ENCODE peak calls at places on chromosomes 7 and 10, in ten cellular contexts. One of them, this sample, is unnamed.

GRCh38 chr10:77613476-77614130 is 24.0 kb downstream of the KCNMA1 start:
- DNase-seq in CD4-positive, alpha-beta T cell: no peak
- DNase-seq in Peyer's patch: no peak
- DNase-seq in transverse colon: no peak
- DNase-seq in endothelial cell: no peak
- DNase-seq in BE2C: no peak
- DNase-seq in HepG2: no peak
- DNase-seq in foreskin fibroblast: no peak
- DNase-seq in left ventricle myocardium inferior: no peak
- DNase-seq in WTC11: no peak
- DNase-seq in this sample: no peak

GRCh38 chr10:71232089-71232998 is 20.0 kb downstream of the UNC5B start:
- DNase-seq in HepG2: no peak
- DNase-seq in BE2C: peak; percentile 74
- DNase-seq in left ventricle myocardium inferior: peak; percentile 84
- DNase-seq in transverse colon: no peak
- DNase-seq in Peyer's patch: no peak
- DNase-seq in endothelial cell: no peak
- DNase-seq in CD4-positive, alpha-beta T cell: no peak
- DNase-seq in WTC11: no peak
- DNase-seq in foreskin fibroblast: peak; percentile 62
- DNase-seq in this sample: no peak

GRCh38 chr7:37916017-37916672 is 472 bp downstream of the SFRP4 start:
- DNase-seq in BE2C: peak; percentile 5
- DNase-seq in transverse colon: peak; percentile 14
- DNase-seq in left ventricle myocardium inferior: peak; percentile 25
- DNase-seq in foreskin fibroblast: no peak
- DNase-seq in endothelial cell: no peak
- DNase-seq in HepG2: no peak
- DNase-seq in Peyer's patch: no peak
- DNase-seq in WTC11: peak; percentile 42
- DNase-seq in CD4-positive, alpha-beta T cell: no peak
- DNase-seq in this sample: peak; percentile 17

GRCh38 chr10:110666673-110667072 is 22.5 kb downstream of the RBM20 start:
- DNase-seq in Peyer's patch: no peak
- DNase-seq in WTC11: no peak
- DNase-seq in CD4-positive, alpha-beta T cell: no peak
- DNase-seq in endothelial cell: no peak
- DNase-seq in foreskin fibroblast: no peak
- DNase-seq in transverse colon: no peak
- DNase-seq in HepG2: no peak
- DNase-seq in BE2C: no peak
- DNase-seq in left ventricle myocardium inferior: no peak
- DNase-seq in this sample: no peak

GRCh38 chr10:35379226-35380137 is 43.2 kb downstream of the CCNY start:
- DNase-seq in Peyer's patch: peak; percentile 76
- DNase-seq in transverse colon: no peak
- DNase-seq in HepG2: no peak
- DNase-seq in BE2C: no peak
- DNase-seq in CD4-positive, alpha-beta T cell: no peak
- DNase-seq in foreskin fibroblast: no peak
- DNase-seq in WTC11: peak; percentile 34
- DNase-seq in endothelial cell: peak; percentile 71
- DNase-seq in left ventricle myocardium inferior: peak; percentile 50
- DNase-seq in this sample: peak; percentile 62

GRCh38 chr10:13518076-13518692 is 10.6 kb downstream of the BEND7 start:
- DNase-seq in HepG2: no peak
- DNase-seq in transverse colon: no peak
- DNase-seq in Peyer's patch: no peak
- DNase-seq in endothelial cell: peak; percentile 35
- DNase-seq in BE2C: no peak
- DNase-seq in CD4-positive, alpha-beta T cell: no peak
- DNase-seq in foreskin fibroblast: no peak
- DNase-seq in left ventricle myocardium inferior: no peak
- DNase-seq in WTC11: peak; percentile 70
- DNase-seq in this sample: peak; percentile 74

GRCh38 chr10:60663850-60664249 is 114.4 kb upstream of the CDK1 start:
- DNase-seq in transverse colon: no peak
- DNase-seq in BE2C: no peak
- DNase-seq in Peyer's patch: no peak
- DNase-seq in left ventricle myocardium inferior: no peak
- DNase-seq in foreskin fibroblast: no peak
- DNase-seq in CD4-positive, alpha-beta T cell: no peak
- DNase-seq in HepG2: peak; percentile 6
- DNase-seq in endothelial cell: peak; percentile 36
- DNase-seq in WTC11: no peak
- DNase-seq in this sample: no peak

GRCh38 chr7:127897704-127898454 is 133.4 kb downstream of the LRRC4 start:
- DNase-seq in left ventricle myocardium inferior: no peak
- DNase-seq in HepG2: no peak
- DNase-seq in foreskin fibroblast: no peak
- DNase-seq in CD4-positive, alpha-beta T cell: no peak
- DNase-seq in Peyer's patch: no peak
- DNase-seq in transverse colon: no peak
- DNase-seq in endothelial cell: no peak
- DNase-seq in BE2C: no peak
- DNase-seq in WTC11: no peak
- DNase-seq in this sample: no peak

GRCh38 chr7:36440880-36441279 is 51.2 kb downstream of the ANLN start:
- DNase-seq in BE2C: no peak
- DNase-seq in WTC11: no peak
- DNase-seq in foreskin fibroblast: no peak
- DNase-seq in Peyer's patch: no peak
- DNase-seq in endothelial cell: no peak
- DNase-seq in left ventricle myocardium inferior: no peak
- DNase-seq in CD4-positive, alpha-beta T cell: no peak
- DNase-seq in HepG2: peak; percentile 16
- DNase-seq in transverse colon: no peak
- DNase-seq in this sample: peak; percentile 26

GRCh38 chr7:37009282-37009681 is 285.0 kb upstream of the AOAH start:
- DNase-seq in endothelial cell: no peak
- DNase-seq in left ventricle myocardium inferior: no peak
- DNase-seq in HepG2: no peak
- DNase-seq in CD4-positive, alpha-beta T cell: no peak
- DNase-seq in WTC11: no peak
- DNase-seq in Peyer's patch: no peak
- DNase-seq in transverse colon: no peak
- DNase-seq in foreskin fibroblast: no peak
- DNase-seq in BE2C: no peak
- DNase-seq in this sample: no peak

GRCh38 chr7:94190599-94191061 is 186.5 kb upstream of the BET1 start:
- DNase-seq in transverse colon: no peak
- DNase-seq in WTC11: no peak
- DNase-seq in BE2C: no peak
- DNase-seq in HepG2: no peak
- DNase-seq in left ventricle myocardium inferior: no peak
- DNase-seq in endothelial cell: no peak
- DNase-seq in Peyer's patch: no peak
- DNase-seq in CD4-positive, alpha-beta T cell: no peak
- DNase-seq in foreskin fibroblast: peak; percentile 97
- DNase-seq in this sample: no peak

GRCh38 chr7:34357068-34357467 is 300.9 kb upstream of the NPSR1 start:
- DNase-seq in foreskin fibroblast: no peak
- DNase-seq in transverse colon: no peak
- DNase-seq in CD4-positive, alpha-beta T cell: no peak
- DNase-seq in Peyer's patch: no peak
- DNase-seq in WTC11: no peak
- DNase-seq in BE2C: no peak
- DNase-seq in left ventricle myocardium inferior: no peak
- DNase-seq in HepG2: no peak
- DNase-seq in endothelial cell: no peak
- DNase-seq in this sample: no peak

GRCh38 chr10:109958059-109958458 is 34.7 kb upstream of the XPNPEP1 start:
- DNase-seq in endothelial cell: no peak
- DNase-seq in BE2C: no peak
- DNase-seq in Peyer's patch: no peak
- DNase-seq in foreskin fibroblast: no peak
- DNase-seq in CD4-positive, alpha-beta T cell: no peak
- DNase-seq in left ventricle myocardium inferior: no peak
- DNase-seq in WTC11: no peak
- DNase-seq in HepG2: no peak
- DNase-seq in transverse colon: no peak
- DNase-seq in this sample: no peak

GRCh38 chr7:7850150-7850549 is 118.4 kb upstream of the GLCCI1 start:
- DNase-seq in transverse colon: no peak
- DNase-seq in WTC11: no peak
- DNase-seq in endothelial cell: no peak
- DNase-seq in CD4-positive, alpha-beta T cell: no peak
- DNase-seq in foreskin fibroblast: no peak
- DNase-seq in BE2C: no peak
- DNase-seq in Peyer's patch: no peak
- DNase-seq in HepG2: no peak
- DNase-seq in left ventricle myocardium inferior: no peak
- DNase-seq in this sample: no peak

GRCh38 chr10:72525277-72525676 is 100.6 kb downstream of the MICU1 start:
- DNase-seq in endothelial cell: no peak
- DNase-seq in Peyer's patch: no peak
- DNase-seq in WTC11: no peak
- DNase-seq in left ventricle myocardium inferior: no peak
- DNase-seq in BE2C: no peak
- DNase-seq in transverse colon: no peak
- DNase-seq in CD4-positive, alpha-beta T cell: no peak
- DNase-seq in foreskin fibroblast: peak; percentile 64
- DNase-seq in HepG2: peak; percentile 74
- DNase-seq in this sample: no peak

DNA sequence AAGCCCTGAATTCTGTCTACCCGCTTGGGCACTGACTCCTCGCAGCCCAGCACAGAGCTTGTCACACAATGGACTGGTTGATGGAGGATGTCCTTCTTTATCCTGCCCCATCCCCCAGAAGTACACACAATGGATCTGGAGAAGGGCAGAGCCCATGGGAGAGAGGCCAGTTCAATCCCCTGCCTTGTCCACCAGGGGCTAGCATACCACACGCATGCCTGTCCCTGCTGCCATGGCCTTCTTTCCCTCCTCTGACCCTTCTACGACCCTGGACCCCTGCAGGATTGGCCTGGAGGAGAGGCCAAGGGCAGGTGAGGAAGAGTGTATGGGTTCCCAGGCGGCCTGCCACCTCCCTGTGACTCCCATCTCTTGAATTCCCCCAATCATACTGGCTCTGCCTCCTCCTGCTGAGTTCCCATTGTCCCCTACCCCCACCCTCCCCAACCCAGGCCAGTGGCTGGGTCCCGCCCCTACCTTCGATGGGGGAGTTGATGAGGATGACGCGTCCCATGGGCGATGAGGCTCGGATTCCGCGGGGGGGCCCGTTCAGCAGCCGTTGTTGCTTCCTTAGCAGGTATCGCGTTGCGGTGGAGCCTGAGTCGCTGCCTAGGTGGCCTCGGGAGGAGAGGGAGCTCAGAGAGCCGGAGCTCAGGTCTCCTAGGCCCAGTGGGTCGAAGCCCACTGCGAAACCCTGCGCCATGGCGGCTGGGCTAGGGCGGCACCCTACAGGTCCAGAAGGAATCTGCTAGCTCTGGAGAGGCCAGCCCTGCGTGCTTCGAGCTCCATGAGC is 1.2 kb downstream of the PDZD7 start:
- DNase-seq in Peyer's patch: no peak
- DNase-seq in WTC11: no peak
- DNase-seq in transverse colon: no peak
- DNase-seq in BE2C: no peak
- DNase-seq in foreskin fibroblast: no peak
- DNase-seq in left ventricle myocardium inferior: no peak
- DNase-seq in HepG2: no peak
- DNase-seq in CD4-positive, alpha-beta T cell: no peak
- DNase-seq in endothelial cell: peak; percentile 44
- DNase-seq in this sample: no peak
- TF ChIP-seq CTCF in Peyer's patch: no peak
- TF ChIP-seq CTCF in WTC11: no peak
- TF ChIP-seq CTCF in transverse colon: no peak
- TF ChIP-seq CTCF in BE2C: peak; percentile 18
- TF ChIP-seq CTCF in foreskin fibroblast: peak; percentile 2
- TF ChIP-seq CTCF in left ventricle myocardium inferior: no peak
- TF ChIP-seq CTCF in HepG2: peak; percentile 28
- TF ChIP-seq CTCF in CD4-positive, alpha-beta T cell: no peak
- TF ChIP-seq CTCF in endothelial cell: no peak
- TF ChIP-seq CTCF in this sample: no peak

DNA sequence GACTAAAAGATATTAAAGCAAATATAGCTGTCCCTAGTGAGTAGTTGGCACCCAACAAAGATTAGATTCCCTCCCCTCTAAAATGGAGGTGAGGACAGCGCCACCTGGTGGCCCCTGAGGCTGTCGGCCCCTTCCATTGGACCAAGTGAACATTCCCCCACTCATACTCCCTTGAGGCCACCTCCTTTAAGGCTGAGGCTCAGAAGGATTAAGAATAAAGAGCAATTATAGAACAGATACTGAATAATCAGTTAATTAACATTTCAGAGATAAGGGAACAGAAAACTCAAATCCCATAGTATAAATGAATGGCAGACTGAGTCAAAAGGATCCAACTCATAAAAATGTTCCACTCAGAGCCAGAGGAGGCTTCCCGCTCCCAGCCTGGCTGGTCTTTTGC is 130.4 kb upstream of the GHITM start:
- DNase-seq in WTC11: peak; percentile 77
- DNase-seq in foreskin fibroblast: no peak
- DNase-seq in HepG2: no peak
- DNase-seq in transverse colon: peak; percentile 41
- DNase-seq in endothelial cell: peak; percentile 45
- DNase-seq in left ventricle myocardium inferior: no peak
- DNase-seq in BE2C: peak; percentile 58
- DNase-seq in CD4-positive, alpha-beta T cell: no peak
- DNase-seq in Peyer's patch: no peak
- DNase-seq in this sample: peak; percentile 49
- TF ChIP-seq CTCF in WTC11: peak; percentile 94
- TF ChIP-seq CTCF in foreskin fibroblast: peak; percentile 62
- TF ChIP-seq CTCF in HepG2: peak; percentile 65
- TF ChIP-seq CTCF in transverse colon: peak; percentile 70
- TF ChIP-seq CTCF in endothelial cell: peak; percentile 88
- TF ChIP-seq CTCF in left ventricle myocardium inferior: peak; percentile 53
- TF ChIP-seq CTCF in BE2C: peak; percentile 86
- TF ChIP-seq CTCF in CD4-positive, alpha-beta T cell: peak; percentile 19
- TF ChIP-seq CTCF in Peyer's patch: no peak
- TF ChIP-seq CTCF in this sample: peak; percentile 81

DNA sequence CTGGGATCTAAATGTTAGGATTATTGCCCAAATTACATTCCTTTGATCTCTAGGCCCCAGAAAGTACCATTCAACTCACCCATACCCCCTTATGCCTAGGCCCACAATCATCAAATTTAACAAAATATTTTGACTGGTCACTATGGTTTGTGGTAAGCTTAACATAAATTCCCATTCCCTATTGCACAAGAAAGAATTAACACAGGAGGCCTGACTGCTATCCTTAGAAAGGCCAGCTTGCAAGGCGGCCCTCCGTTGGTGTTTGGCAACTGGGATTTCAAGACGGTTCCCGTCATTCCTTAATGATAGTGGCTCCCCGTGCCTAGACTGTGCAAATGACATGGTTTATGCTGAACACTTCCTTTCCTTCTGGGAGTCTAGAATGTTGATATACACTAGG is 29.6 kb downstream of the ARHGAP21 start:
- DNase-seq in WTC11: no peak
- DNase-seq in CD4-positive, alpha-beta T cell: no peak
- DNase-seq in transverse colon: no peak
- DNase-seq in HepG2: no peak
- DNase-seq in Peyer's patch: no peak
- DNase-seq in BE2C: no peak
- DNase-seq in endothelial cell: no peak
- DNase-seq in left ventricle myocardium inferior: no peak
- DNase-seq in foreskin fibroblast: no peak
- DNase-seq in this sample: no peak
- TF ChIP-seq CTCF in WTC11: no peak
- TF ChIP-seq CTCF in CD4-positive, alpha-beta T cell: no peak
- TF ChIP-seq CTCF in transverse colon: no peak
- TF ChIP-seq CTCF in HepG2: no peak
- TF ChIP-seq CTCF in Peyer's patch: no peak
- TF ChIP-seq CTCF in BE2C: no peak
- TF ChIP-seq CTCF in endothelial cell: no peak
- TF ChIP-seq CTCF in left ventricle myocardium inferior: no peak
- TF ChIP-seq CTCF in foreskin fibroblast: no peak
- TF ChIP-seq CTCF in this sample: no peak

GRCh38 chr7:90320014-90320413 is 1.1 kb downstream of the FAM237B start:
- DNase-seq in BE2C: no peak
- DNase-seq in Peyer's patch: no peak
- DNase-seq in WTC11: no peak
- DNase-seq in HepG2: no peak
- DNase-seq in transverse colon: no peak
- DNase-seq in left ventricle myocardium inferior: no peak
- DNase-seq in endothelial cell: no peak
- DNase-seq in foreskin fibroblast: no peak
- DNase-seq in CD4-positive, alpha-beta T cell: no peak
- DNase-seq in this sample: no peak
- TF ChIP-seq CTCF in BE2C: no peak
- TF ChIP-seq CTCF in Peyer's patch: no peak
- TF ChIP-seq CTCF in WTC11: no peak
- TF ChIP-seq CTCF in HepG2: no peak
- TF ChIP-seq CTCF in transverse colon: no peak
- TF ChIP-seq CTCF in left ventricle myocardium inferior: no peak
- TF ChIP-seq CTCF in endothelial cell: no peak
- TF ChIP-seq CTCF in foreskin fibroblast: no peak
- TF ChIP-seq CTCF in CD4-positive, alpha-beta T cell: no peak
- TF ChIP-seq CTCF in this sample: no peak

This sample was measured in GM13976.